ENCODE peak calls at places on chromosomes 6 and 20, in four cellular contexts. One of them, this sample, is unnamed.

GRCh38 chr6:150550244-150550643 is 49.4 kb upstream of the PLEKHG1 start:
- DNase-seq in T-helper 2 cell: no peak
- DNase-seq in HFFc6: no peak
- DNase-seq in GM13976: no peak
- DNase-seq in this sample: no peak

GRCh38 chr20:37764333-37764935 is 70.6 kb downstream of the CTNNBL1 start:
- DNase-seq in HFFc6: no peak
- DNase-seq in GM13976: no peak
- DNase-seq in T-helper 2 cell: no peak
- DNase-seq in this sample: no peak

GRCh38 chr6:4320860-4321259 is 185.5 kb upstream of the ECI2 start:
- DNase-seq in HFFc6: peak; percentile 98
- DNase-seq in GM13976: no peak
- DNase-seq in T-helper 2 cell: no peak
- DNase-seq in this sample: no peak

GRCh38 chr6:67818322-67818721 is 816.8 kb upstream of the ADGRB3 start:
- DNase-seq in T-helper 2 cell: no peak
- DNase-seq in GM13976: no peak
- DNase-seq in HFFc6: no peak
- DNase-seq in this sample: no peak

GRCh38 chr6:89997456-89998445 is 103.5 kb downstream of the GJA10 start:
- DNase-seq in HFFc6: no peak
- DNase-seq in GM13976: no peak
- DNase-seq in T-helper 2 cell: no peak
- DNase-seq in this sample: no peak

GRCh38 chr20:62685781-62686555 is 22.7 kb upstream of the NTSR1 start:
- DNase-seq in T-helper 2 cell: no peak
- DNase-seq in GM13976: no peak
- DNase-seq in HFFc6: no peak
- DNase-seq in this sample: no peak

GRCh38 chr6:146017672-146018071 is 11.2 kb upstream of the GRM1 start:
- DNase-seq in T-helper 2 cell: no peak
- DNase-seq in HFFc6: no peak
- DNase-seq in GM13976: no peak
- DNase-seq in this sample: no peak

GRCh38 chr6:167576798-167577528 is 249.7 kb upstream of the AFDN start:
- DNase-seq in GM13976: no peak
- DNase-seq in HFFc6: no peak
- DNase-seq in T-helper 2 cell: no peak
- DNase-seq in this sample: no peak

GRCh38 chr20:53738039-53738944 is 144.7 kb upstream of the ZNF217 start:
- DNase-seq in GM13976: no peak
- DNase-seq in T-helper 2 cell: no peak
- DNase-seq in HFFc6: peak; percentile 87
- DNase-seq in this sample: no peak

GRCh38 chr6:11368760-11369159 is 136.3 kb upstream of the NEDD9 start:
- DNase-seq in T-helper 2 cell: no peak
- DNase-seq in GM13976: no peak
- DNase-seq in HFFc6: no peak
- DNase-seq in this sample: no peak

GRCh38 chr6:118263929-118264486 is 284.1 kb upstream of the PLN start:
- DNase-seq in GM13976: peak; percentile 16
- DNase-seq in HFFc6: no peak
- DNase-seq in T-helper 2 cell: no peak
- DNase-seq in this sample: no peak

GRCh38 chr20:18523066-18523465 is 15.3 kb downstream of the SEC23B start:
- DNase-seq in GM13976: no peak
- DNase-seq in T-helper 2 cell: no peak
- DNase-seq in HFFc6: no peak
- DNase-seq in this sample: no peak

GRCh38 chr6:157586476-157587126 is 205.6 kb downstream of the ZDHHC14 start:
- DNase-seq in T-helper 2 cell: no peak
- DNase-seq in HFFc6: no peak
- DNase-seq in GM13976: no peak
- DNase-seq in this sample: no peak

GRCh38 chr6:170522565-170523183 is 30.4 kb downstream of the PSMB1 start:
- DNase-seq in T-helper 2 cell: no peak
- DNase-seq in HFFc6: no peak
- DNase-seq in GM13976: no peak
- DNase-seq in this sample: no peak

GRCh38 chr6:100433726-100434435 is 30.8 kb downstream of the SIM1 start:
- DNase-seq in T-helper 2 cell: no peak
- DNase-seq in HFFc6: no peak
- DNase-seq in GM13976: no peak
- DNase-seq in this sample: no peak

GRCh38 chr6:159720708-159721107 is 6.6 kb upstream of the WTAP start:
- DNase-seq in HFFc6: no peak
- DNase-seq in GM13976: peak; percentile 52
- DNase-seq in T-helper 2 cell: peak; percentile 26
- DNase-seq in this sample: peak; percentile 30

GRCh38 chr6:67630146-67630545 is 1004.9 kb upstream of the ADGRB3 start:
- DNase-seq in HFFc6: peak; percentile 1
- DNase-seq in GM13976: no peak
- DNase-seq in T-helper 2 cell: no peak
- DNase-seq in this sample: no peak

GRCh38 chr6:149275621-149276020 is 41.9 kb upstream of the TAB2 start:
- DNase-seq in T-helper 2 cell: no peak
- DNase-seq in HFFc6: no peak
- DNase-seq in GM13976: no peak
- DNase-seq in this sample: no peak

GRCh38 chr6:144729502-144729901 is 444.4 kb downstream of the UTRN start:
- DNase-seq in T-helper 2 cell: no peak
- DNase-seq in HFFc6: no peak
- DNase-seq in GM13976: peak; percentile 6
- DNase-seq in this sample: no peak

GRCh38 chr6:31573239-31574105 is 1.4 kb downstream of the LTA start:
- DNase-seq in GM13976: no peak
- DNase-seq in T-helper 2 cell: no peak
- DNase-seq in HFFc6: no peak
- DNase-seq in this sample: no peak